ENCODE peak calls at places on chromosomes 12 and 14, in nine cellular contexts. One of them, this sample, is unnamed.

GRCh38 chr12:63450821-63451220 is 217.5 kb downstream of the DPY19L2 start:
- DNase-seq in sigmoid colon: no peak
- DNase-seq in effector CD4-positive, alpha-beta T cell: no peak
- DNase-seq in renal cortical epithelial cell: no peak
- DNase-seq in hippocampal formation: no peak
- DNase-seq in glutamatergic neuron: no peak
- DNase-seq in foreskin fibroblast: no peak
- DNase-seq in SK-MEL-5: no peak
- DNase-seq in fibroblast of lung: no peak
- DNase-seq in this sample: no peak

GRCh38 chr14:105151131-105151837 is 17.3 kb downstream of the JAG2 start:
- DNase-seq in sigmoid colon: no peak
- DNase-seq in effector CD4-positive, alpha-beta T cell: peak
- DNase-seq in renal cortical epithelial cell: no peak
- DNase-seq in hippocampal formation: no peak
- DNase-seq in glutamatergic neuron: peak
- DNase-seq in foreskin fibroblast: no peak
- DNase-seq in SK-MEL-5: no peak
- DNase-seq in fibroblast of lung: no peak
- DNase-seq in this sample: no peak

GRCh38 chr14:54839681-54840080 is 62.9 kb downstream of the GCH1 start:
- DNase-seq in sigmoid colon: peak
- DNase-seq in effector CD4-positive, alpha-beta T cell: no peak
- DNase-seq in renal cortical epithelial cell: peak
- DNase-seq in hippocampal formation: no peak
- DNase-seq in glutamatergic neuron: no peak
- DNase-seq in foreskin fibroblast: no peak
- DNase-seq in SK-MEL-5: no peak
- DNase-seq in fibroblast of lung: peak
- DNase-seq in this sample: peak

GRCh38 chr14:51453869-51454268 is 197.8 kb upstream of the FRMD6 start:
- DNase-seq in sigmoid colon: no peak
- DNase-seq in effector CD4-positive, alpha-beta T cell: no peak
- DNase-seq in renal cortical epithelial cell: peak
- DNase-seq in hippocampal formation: no peak
- DNase-seq in glutamatergic neuron: no peak
- DNase-seq in foreskin fibroblast: no peak
- DNase-seq in SK-MEL-5: peak
- DNase-seq in fibroblast of lung: peak
- DNase-seq in this sample: peak

GRCh38 chr12:127579446-127579845 is 687.5 kb upstream of the TMEM132C start:
- DNase-seq in sigmoid colon: no peak
- DNase-seq in effector CD4-positive, alpha-beta T cell: no peak
- DNase-seq in renal cortical epithelial cell: no peak
- DNase-seq in hippocampal formation: no peak
- DNase-seq in glutamatergic neuron: no peak
- DNase-seq in foreskin fibroblast: no peak
- DNase-seq in SK-MEL-5: no peak
- DNase-seq in fibroblast of lung: no peak
- DNase-seq in this sample: no peak

GRCh38 chr14:74571901-74572828 is 39.9 kb downstream of the LTBP2 start:
- DNase-seq in sigmoid colon: no peak
- DNase-seq in effector CD4-positive, alpha-beta T cell: no peak
- DNase-seq in renal cortical epithelial cell: peak
- DNase-seq in hippocampal formation: no peak
- DNase-seq in glutamatergic neuron: no peak
- DNase-seq in foreskin fibroblast: peak
- DNase-seq in SK-MEL-5: peak
- DNase-seq in fibroblast of lung: peak
- DNase-seq in this sample: peak

GRCh38 chr14:51185754-51186153 is 54.3 kb upstream of the TMX1 start:
- DNase-seq in sigmoid colon: no peak
- DNase-seq in effector CD4-positive, alpha-beta T cell: no peak
- DNase-seq in renal cortical epithelial cell: no peak
- DNase-seq in hippocampal formation: no peak
- DNase-seq in glutamatergic neuron: no peak
- DNase-seq in foreskin fibroblast: no peak
- DNase-seq in SK-MEL-5: no peak
- DNase-seq in fibroblast of lung: no peak
- DNase-seq in this sample: no peak

GRCh38 chr14:35213869-35214387 is 78.3 kb upstream of the PSMA6 start:
- DNase-seq in sigmoid colon: no peak
- DNase-seq in effector CD4-positive, alpha-beta T cell: no peak
- DNase-seq in renal cortical epithelial cell: peak
- DNase-seq in hippocampal formation: no peak
- DNase-seq in glutamatergic neuron: no peak
- DNase-seq in foreskin fibroblast: no peak
- DNase-seq in SK-MEL-5: peak
- DNase-seq in fibroblast of lung: peak
- DNase-seq in this sample: peak

GRCh38 chr12:72296389-72296788 is 24.2 kb downstream of the TRHDE start:
- DNase-seq in sigmoid colon: no peak
- DNase-seq in effector CD4-positive, alpha-beta T cell: no peak
- DNase-seq in renal cortical epithelial cell: peak
- DNase-seq in hippocampal formation: no peak
- DNase-seq in glutamatergic neuron: no peak
- DNase-seq in foreskin fibroblast: peak
- DNase-seq in SK-MEL-5: no peak
- DNase-seq in fibroblast of lung: peak
- DNase-seq in this sample: peak

GRCh38 chr12:24861751-24862575 is 86.9 kb downstream of the BCAT1 start:
- DNase-seq in sigmoid colon: no peak
- DNase-seq in effector CD4-positive, alpha-beta T cell: no peak
- DNase-seq in renal cortical epithelial cell: peak
- DNase-seq in hippocampal formation: no peak
- DNase-seq in glutamatergic neuron: no peak
- DNase-seq in foreskin fibroblast: no peak
- DNase-seq in SK-MEL-5: no peak
- DNase-seq in fibroblast of lung: peak
- DNase-seq in this sample: no peak

GRCh38 chr14:41872906-41873305 is 266.2 kb downstream of the LRFN5 start:
- DNase-seq in sigmoid colon: no peak
- DNase-seq in effector CD4-positive, alpha-beta T cell: no peak
- DNase-seq in renal cortical epithelial cell: no peak
- DNase-seq in hippocampal formation: no peak
- DNase-seq in glutamatergic neuron: no peak
- DNase-seq in foreskin fibroblast: no peak
- DNase-seq in SK-MEL-5: no peak
- DNase-seq in fibroblast of lung: peak
- DNase-seq in this sample: no peak

GRCh38 chr12:56716458-56716857 is 8.6 kb downstream of the NACA start:
- DNase-seq in sigmoid colon: no peak
- DNase-seq in effector CD4-positive, alpha-beta T cell: no peak
- DNase-seq in renal cortical epithelial cell: no peak
- DNase-seq in hippocampal formation: no peak
- DNase-seq in glutamatergic neuron: no peak
- DNase-seq in foreskin fibroblast: no peak
- DNase-seq in SK-MEL-5: no peak
- DNase-seq in fibroblast of lung: no peak
- DNase-seq in this sample: no peak

GRCh38 chr12:112606611-112607366 is 184.8 kb upstream of the RPH3A start:
- DNase-seq in sigmoid colon: no peak
- DNase-seq in effector CD4-positive, alpha-beta T cell: no peak
- DNase-seq in renal cortical epithelial cell: no peak
- DNase-seq in hippocampal formation: no peak
- DNase-seq in glutamatergic neuron: no peak
- DNase-seq in foreskin fibroblast: no peak
- DNase-seq in SK-MEL-5: no peak
- DNase-seq in fibroblast of lung: no peak
- DNase-seq in this sample: no peak

GRCh38 chr12:58566599-58566998 is 353.7 kb downstream of the LRIG3 start:
- DNase-seq in sigmoid colon: no peak
- DNase-seq in effector CD4-positive, alpha-beta T cell: no peak
- DNase-seq in renal cortical epithelial cell: no peak
- DNase-seq in hippocampal formation: no peak
- DNase-seq in glutamatergic neuron: no peak
- DNase-seq in foreskin fibroblast: peak
- DNase-seq in SK-MEL-5: no peak
- DNase-seq in fibroblast of lung: peak
- DNase-seq in this sample: no peak

GRCh38 chr12:94172973-94173372 is 24.6 kb downstream of the PLXNC1 start:
- DNase-seq in sigmoid colon: no peak
- DNase-seq in effector CD4-positive, alpha-beta T cell: no peak
- DNase-seq in renal cortical epithelial cell: no peak
- DNase-seq in hippocampal formation: no peak
- DNase-seq in glutamatergic neuron: no peak
- DNase-seq in foreskin fibroblast: peak
- DNase-seq in SK-MEL-5: peak
- DNase-seq in fibroblast of lung: peak
- DNase-seq in this sample: peak

GRCh38 chr12:131091413-131091975 is 137.8 kb downstream of the ADGRD1 start:
- DNase-seq in sigmoid colon: peak
- DNase-seq in effector CD4-positive, alpha-beta T cell: no peak
- DNase-seq in renal cortical epithelial cell: no peak
- DNase-seq in hippocampal formation: no peak
- DNase-seq in glutamatergic neuron: no peak
- DNase-seq in foreskin fibroblast: no peak
- DNase-seq in SK-MEL-5: no peak
- DNase-seq in fibroblast of lung: no peak
- DNase-seq in this sample: peak

GRCh38 chr14:91258021-91258618 is 13.6 kb upstream of the GPR68 start:
- DNase-seq in sigmoid colon: peak
- DNase-seq in effector CD4-positive, alpha-beta T cell: no peak
- DNase-seq in renal cortical epithelial cell: peak
- DNase-seq in hippocampal formation: no peak
- DNase-seq in glutamatergic neuron: no peak
- DNase-seq in foreskin fibroblast: peak
- DNase-seq in SK-MEL-5: no peak
- DNase-seq in fibroblast of lung: peak
- DNase-seq in this sample: peak

GRCh38 chr14:104371031-104371430 is 208.5 kb upstream of the C14orf180 start:
- DNase-seq in sigmoid colon: no peak
- DNase-seq in effector CD4-positive, alpha-beta T cell: no peak
- DNase-seq in renal cortical epithelial cell: no peak
- DNase-seq in hippocampal formation: no peak
- DNase-seq in glutamatergic neuron: no peak
- DNase-seq in foreskin fibroblast: no peak
- DNase-seq in SK-MEL-5: no peak
- DNase-seq in fibroblast of lung: no peak
- DNase-seq in this sample: no peak

GRCh38 chr12:9971158-9971557 is at the start of gene CLEC12A:
- DNase-seq in sigmoid colon: no peak
- DNase-seq in effector CD4-positive, alpha-beta T cell: no peak
- DNase-seq in renal cortical epithelial cell: no peak
- DNase-seq in hippocampal formation: no peak
- DNase-seq in glutamatergic neuron: no peak
- DNase-seq in foreskin fibroblast: no peak
- DNase-seq in SK-MEL-5: no peak
- DNase-seq in fibroblast of lung: no peak
- DNase-seq in this sample: no peak

GRCh38 chr14:80037349-80037748 is 174.0 kb downstream of the DIO2 start:
- DNase-seq in sigmoid colon: no peak
- DNase-seq in effector CD4-positive, alpha-beta T cell: no peak
- DNase-seq in renal cortical epithelial cell: no peak
- DNase-seq in hippocampal formation: no peak
- DNase-seq in glutamatergic neuron: no peak
- DNase-seq in foreskin fibroblast: no peak
- DNase-seq in SK-MEL-5: no peak
- DNase-seq in fibroblast of lung: no peak
- DNase-seq in this sample: no peak

GRCh38 chr12:68623984-68624383 is 13.3 kb downstream of the RAP1B start:
- DNase-seq in sigmoid colon: no peak
- DNase-seq in effector CD4-positive, alpha-beta T cell: no peak
- DNase-seq in renal cortical epithelial cell: no peak
- DNase-seq in hippocampal formation: no peak
- DNase-seq in glutamatergic neuron: no peak
- DNase-seq in foreskin fibroblast: peak
- DNase-seq in SK-MEL-5: no peak
- DNase-seq in fibroblast of lung: peak
- DNase-seq in this sample: no peak

GRCh38 chr12:57299514-57300016 is 48.6 kb upstream of the STAC3 start:
- DNase-seq in sigmoid colon: no peak
- DNase-seq in effector CD4-positive, alpha-beta T cell: no peak
- DNase-seq in renal cortical epithelial cell: no peak
- DNase-seq in hippocampal formation: no peak
- DNase-seq in glutamatergic neuron: no peak
- DNase-seq in foreskin fibroblast: no peak
- DNase-seq in SK-MEL-5: no peak
- DNase-seq in fibroblast of lung: peak
- DNase-seq in this sample: peak

GRCh38 chr14:33986804-33987203 is 35.9 kb upstream of the EGLN3 start:
- DNase-seq in sigmoid colon: no peak
- DNase-seq in effector CD4-positive, alpha-beta T cell: no peak
- DNase-seq in renal cortical epithelial cell: peak
- DNase-seq in hippocampal formation: no peak
- DNase-seq in glutamatergic neuron: no peak
- DNase-seq in foreskin fibroblast: peak
- DNase-seq in SK-MEL-5: no peak
- DNase-seq in fibroblast of lung: peak
- DNase-seq in this sample: peak

GRCh38 chr14:63663428-63664142 is 21.9 kb upstream of the WDR89 start:
- DNase-seq in sigmoid colon: no peak
- DNase-seq in effector CD4-positive, alpha-beta T cell: no peak
- DNase-seq in renal cortical epithelial cell: no peak
- DNase-seq in hippocampal formation: no peak
- DNase-seq in glutamatergic neuron: no peak
- DNase-seq in foreskin fibroblast: no peak
- DNase-seq in SK-MEL-5: peak
- DNase-seq in fibroblast of lung: peak
- DNase-seq in this sample: no peak

GRCh38 chr14:73762375-73762822 is 48.2 kb upstream of the PNMA1 start:
- DNase-seq in sigmoid colon: no peak
- DNase-seq in effector CD4-positive, alpha-beta T cell: no peak
- DNase-seq in renal cortical epithelial cell: peak
- DNase-seq in hippocampal formation: no peak
- DNase-seq in glutamatergic neuron: no peak
- DNase-seq in foreskin fibroblast: no peak
- DNase-seq in SK-MEL-5: no peak
- DNase-seq in fibroblast of lung: no peak
- DNase-seq in this sample: no peak

GRCh38 chr12:113388351-113388750 is 15.3 kb downstream of the SDS start:
- DNase-seq in sigmoid colon: no peak
- DNase-seq in effector CD4-positive, alpha-beta T cell: no peak
- DNase-seq in renal cortical epithelial cell: no peak
- DNase-seq in hippocampal formation: no peak
- DNase-seq in glutamatergic neuron: no peak
- DNase-seq in foreskin fibroblast: no peak
- DNase-seq in SK-MEL-5: no peak
- DNase-seq in fibroblast of lung: no peak
- DNase-seq in this sample: no peak

GRCh38 chr14:31829256-31829923 is 247.7 kb upstream of the ARHGAP5 start:
- DNase-seq in sigmoid colon: no peak
- DNase-seq in effector CD4-positive, alpha-beta T cell: no peak
- DNase-seq in renal cortical epithelial cell: peak
- DNase-seq in hippocampal formation: no peak
- DNase-seq in glutamatergic neuron: no peak
- DNase-seq in foreskin fibroblast: peak
- DNase-seq in SK-MEL-5: peak
- DNase-seq in fibroblast of lung: peak
- DNase-seq in this sample: peak

GRCh38 chr14:103708750-103709187 is 6.5 kb downstream of the XRCC3 start:
- DNase-seq in sigmoid colon: peak
- DNase-seq in effector CD4-positive, alpha-beta T cell: no peak
- DNase-seq in renal cortical epithelial cell: no peak
- DNase-seq in hippocampal formation: no peak
- DNase-seq in glutamatergic neuron: no peak
- DNase-seq in foreskin fibroblast: no peak
- DNase-seq in SK-MEL-5: no peak
- DNase-seq in fibroblast of lung: no peak
- DNase-seq in this sample: no peak

GRCh38 chr12:6941786-6942185 is 1.8 kb upstream of the RNU7-1 start:
- DNase-seq in sigmoid colon: no peak
- DNase-seq in effector CD4-positive, alpha-beta T cell: no peak
- DNase-seq in renal cortical epithelial cell: no peak
- DNase-seq in hippocampal formation: no peak
- DNase-seq in glutamatergic neuron: no peak
- DNase-seq in foreskin fibroblast: no peak
- DNase-seq in SK-MEL-5: no peak
- DNase-seq in fibroblast of lung: no peak
- DNase-seq in this sample: no peak

GRCh38 chr14:65077318-65077717 is 25.0 kb downstream of the MAX start:
- DNase-seq in sigmoid colon: no peak
- DNase-seq in effector CD4-positive, alpha-beta T cell: no peak
- DNase-seq in renal cortical epithelial cell: no peak
- DNase-seq in hippocampal formation: no peak
- DNase-seq in glutamatergic neuron: no peak
- DNase-seq in foreskin fibroblast: no peak
- DNase-seq in SK-MEL-5: no peak
- DNase-seq in fibroblast of lung: no peak
- DNase-seq in this sample: no peak

GRCh38 chr12:121346747-121347146 is 5.5 kb downstream of the ANAPC5 start:
- DNase-seq in sigmoid colon: no peak
- DNase-seq in effector CD4-positive, alpha-beta T cell: no peak
- DNase-seq in renal cortical epithelial cell: no peak
- DNase-seq in hippocampal formation: no peak
- DNase-seq in glutamatergic neuron: no peak
- DNase-seq in foreskin fibroblast: no peak
- DNase-seq in SK-MEL-5: no peak
- DNase-seq in fibroblast of lung: no peak
- DNase-seq in this sample: no peak

This sample was measured in MCF 10A.